ENCODE peak calls at places on chromosomes 6 and 20, in eight cellular contexts. M, E, C, Y, L, U, V and X are unnamed samples.

GRCh38 chr6:122285292-122285913 is 114.0 kb upstream of the HSF2 start:
- DNase-seq in M (no peak), E (no peak), C (no peak), Y (no peak), L (no peak), U (no peak), V (peak; percentile 25), X (no peak)

GRCh38 chr20:15603501-15603900 is 969.7 kb downstream of the KIF16B start:
- DNase-seq in M (no peak), E (no peak), C (no peak), Y (no peak), L (peak; percentile 53), U (no peak), V (no peak), X (no peak)

GRCh38 chr6:24357336-24358218 is at the start of gene DCDC2:
- DNase-seq in M (peak; percentile 13), E (no peak), C (peak; percentile 35), Y (peak; percentile 6), L (no peak), U (no peak), V (peak; percentile 2), X (no peak)

GRCh38 chr20:1661542-1662299 is 4.1 kb upstream of the SIRPG start:
- DNase-seq in M (no peak), E (no peak), C (no peak), Y (no peak), L (no peak), U (no peak), V (no peak), X (no peak)

GRCh38 chr6:123901441-123901840 is 97.8 kb downstream of the NKAIN2 start:
- DNase-seq in M (no peak), E (no peak), C (no peak), Y (no peak), L (no peak), U (no peak), V (no peak), X (no peak)

GRCh38 chr6:144741659-144742058 is 456.5 kb downstream of the UTRN start:
- DNase-seq in M (no peak), E (no peak), C (no peak), Y (no peak), L (no peak), U (no peak), V (no peak), X (no peak)

GRCh38 chr20:38298768-38299288 is 5.1 kb upstream of the BPI start:
- DNase-seq in M (peak; percentile 79), E (no peak), C (no peak), Y (no peak), L (no peak), U (no peak), V (peak; percentile 60), X (no peak)

GRCh38 chr20:38894091-38894847 is 31.9 kb upstream of the FAM83D start:
- DNase-seq in M (no peak), E (no peak), C (no peak), Y (no peak), L (no peak), U (no peak), V (peak; percentile 49), X (no peak)

GRCh38 chr6:53238311-53238710 is 89.7 kb upstream of the GCM1 start:
- DNase-seq in M (no peak), E (no peak), C (no peak), Y (no peak), L (no peak), U (no peak), V (no peak), X (no peak)

DNA sequence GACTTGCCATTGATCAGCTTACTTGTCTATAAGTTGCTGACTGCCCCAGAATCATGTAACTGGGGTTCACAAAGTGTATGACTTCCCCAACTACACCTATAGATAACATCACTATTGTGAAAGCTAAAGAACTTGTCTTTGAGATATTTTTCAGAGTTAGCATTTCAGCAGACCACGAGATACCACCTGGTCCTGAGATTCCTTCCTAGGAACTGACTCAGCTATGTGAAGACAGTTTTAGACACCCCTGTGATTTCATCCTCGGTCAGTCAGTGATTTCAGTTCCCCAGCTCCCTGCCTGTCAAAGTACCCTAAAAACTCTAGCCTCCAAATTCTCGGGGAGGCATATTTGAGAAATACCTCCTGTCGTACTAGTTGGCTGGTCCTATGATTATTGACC is 62.4 kb downstream of the TXNDC5 start:
- DNase-seq in M (no peak), E (no peak), C (no peak), Y (no peak), L (no peak), U (no peak), V (no peak), X (no peak)
- TF ChIP-seq CTCF in M (no peak), E (no peak), C (no peak), Y (no peak), L (no peak), U (no peak), V (no peak), X (no peak)

GRCh38 chr20:17281478-17281877 is 54.6 kb downstream of the PCSK2 start:
- DNase-seq in M (no peak), E (no peak), C (no peak), Y (peak; percentile 74), L (peak; percentile 62), U (peak; percentile 14), V (no peak), X (no peak)
- TF ChIP-seq CTCF in M (no peak), E (peak; percentile 45), C (no peak), Y (peak; percentile 72), L (peak; percentile 73), U (peak; percentile 60), V (peak; percentile 15), X (no peak)

GRCh38 chr6:158789115-158789917 is 29.9 kb downstream of the EZR start:
- DNase-seq in M (no peak), E (no peak), C (peak; percentile 66), Y (no peak), L (no peak), U (no peak), V (no peak), X (no peak)
- TF ChIP-seq CTCF in M (no peak), E (no peak), C (no peak), Y (no peak), L (no peak), U (no peak), V (no peak), X (no peak)

DNA sequence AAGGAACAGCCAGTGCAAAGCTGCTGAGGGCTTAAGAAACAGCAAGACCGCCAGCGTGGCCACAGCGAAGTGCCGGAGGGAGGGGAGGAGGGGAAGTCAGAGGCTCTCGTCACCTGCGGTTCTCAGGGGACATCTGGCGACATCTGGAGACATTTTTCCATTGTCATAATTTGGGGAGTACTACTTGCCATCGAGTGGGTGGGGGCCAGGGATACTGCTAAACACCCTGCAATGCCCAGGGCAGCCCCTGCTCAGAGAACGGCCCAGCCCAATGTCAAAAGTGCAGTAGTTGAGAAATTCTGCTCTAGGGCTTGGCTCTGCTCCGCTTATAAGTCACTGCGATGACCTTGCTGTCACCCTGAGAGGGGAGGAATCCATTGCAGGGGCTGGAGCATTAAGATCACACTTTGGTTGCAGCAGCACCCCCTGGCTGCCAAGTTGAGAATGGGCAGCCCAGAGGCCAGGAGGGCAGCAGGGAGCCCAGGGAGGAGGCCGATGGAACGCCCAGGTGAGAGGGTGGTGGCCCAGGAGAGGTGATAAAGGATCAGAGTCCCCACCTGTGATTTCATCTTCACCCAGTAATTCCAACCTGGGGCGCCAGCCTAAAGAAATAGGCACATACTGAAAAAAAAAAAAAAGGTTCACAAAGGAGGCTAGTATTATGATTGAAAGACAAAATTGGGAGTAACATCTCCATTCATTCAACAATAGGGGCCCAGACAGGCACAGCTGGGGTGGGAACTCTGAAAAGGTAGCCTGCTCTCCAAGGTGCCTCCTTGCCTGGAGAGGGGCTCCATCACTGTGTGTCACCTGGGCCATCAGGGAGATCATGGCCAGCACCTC is 218.2 kb downstream of the BMP7 start:
- DNase-seq in M (peak; percentile 27), E (no peak), C (no peak), Y (peak; percentile 80), L (peak; percentile 70), U (peak; percentile 53), V (peak; percentile 32), X (peak; percentile 25)
- TF ChIP-seq CTCF in M (peak; percentile 49), E (peak; percentile 73), C (peak; percentile 17), Y (peak; percentile 85), L (peak; percentile 92), U (peak; percentile 78), V (peak; percentile 52), X (peak; percentile 84)

GRCh38 chr6:56995347-56995746 is 40.4 kb downstream of the BEND6 start:
- DNase-seq in M (no peak), E (no peak), C (no peak), Y (no peak), L (peak; percentile 48), U (no peak), V (no peak), X (no peak)
- TF ChIP-seq CTCF in M (no peak), E (no peak), C (no peak), Y (peak; percentile 25), L (peak; percentile 66), U (no peak), V (no peak), X (peak; percentile 36)

GRCh38 chr6:56594699-56595098 is 48.0 kb downstream of the DST start:
- DNase-seq in M (no peak), E (no peak), C (no peak), Y (no peak), L (no peak), U (no peak), V (no peak), X (no peak)

GRCh38 chr6:56593801-56594318 is 48.8 kb downstream of the DST start:
- DNase-seq in M (peak; percentile 25), E (no peak), C (peak; percentile 22), Y (no peak), L (no peak), U (no peak), V (peak; percentile 50), X (no peak)

DNA sequence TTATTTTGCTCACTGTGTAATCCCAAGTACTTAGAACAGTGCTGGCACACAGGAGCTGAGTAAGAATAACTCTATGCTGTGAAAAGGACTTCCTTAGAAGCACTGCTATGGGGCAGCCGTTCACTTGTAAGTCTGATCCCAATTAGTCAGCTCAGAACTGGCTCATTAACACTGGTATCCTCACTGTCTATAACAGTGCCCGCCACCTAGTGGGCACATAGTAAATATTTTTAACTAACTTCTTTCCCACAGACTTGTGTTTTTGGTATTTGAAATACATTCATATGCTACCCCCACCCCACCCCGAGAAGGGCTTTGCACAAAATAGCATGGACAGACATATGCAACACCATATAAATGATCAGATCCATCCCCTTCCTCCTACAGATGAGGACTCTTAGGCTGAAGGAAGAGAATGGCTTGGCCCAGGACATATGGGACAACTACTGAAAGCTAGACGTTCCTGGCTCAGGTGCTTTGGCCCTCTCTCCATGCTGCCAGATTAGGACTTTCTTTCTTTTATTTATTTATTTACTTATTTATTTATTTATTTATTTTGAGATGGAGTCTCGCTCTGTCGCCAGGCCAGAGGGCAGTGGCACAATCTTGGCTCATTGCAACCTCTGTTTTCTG is 47.1 kb downstream of the DST start:
- DNase-seq in M (peak; percentile 45), E (no peak), C (peak; percentile 50), Y (peak; percentile 74), L (peak; percentile 37), U (peak; percentile 16), V (peak; percentile 63), X (peak; percentile 42)
- TF ChIP-seq CTCF in M (peak; percentile 62), E (peak; percentile 63), C (peak; percentile 76), Y (peak; percentile 70), L (peak; percentile 80), U (peak; percentile 69), V (peak; percentile 53), X (peak; percentile 87)

GRCh38 chr6:42563697-42564495 is at the start of gene UBR2:
- DNase-seq in M (peak; percentile 99), E (peak; percentile 95), C (peak; percentile 92), Y (peak; percentile 99), L (peak; percentile 99), U (peak; percentile 95), V (peak; percentile 98), X (peak; percentile 99)
- TF ChIP-seq CTCF in M (peak; percentile 17), E (peak; percentile 41), C (peak; percentile 41), Y (peak; percentile 81), L (no peak), U (peak; percentile 73), V (peak; percentile 0), X (peak; percentile 71)

GRCh38 chr20:59403962-59404314 is 103.5 kb downstream of the EDN3 start:
- DNase-seq in M (no peak), E (no peak), C (no peak), Y (no peak), L (no peak), U (no peak), V (no peak), X (no peak)
- TF ChIP-seq CTCF in M (no peak), E (no peak), C (peak; percentile 32), Y (no peak), L (peak; percentile 53), U (no peak), V (no peak), X (peak; percentile 26)